ENCODE peak calls at places on chromosomes 13 and 19, in four cellular contexts. One of them, this sample, is unnamed.

GRCh38 chr19:45420871-45421270 is 2.8 kb downstream of the ERCC1 start:
- DNase-seq in iris pigment epithelial cell: no peak
- DNase-seq in left lung: no peak
- DNase-seq in germinal center: no peak
- DNase-seq in this sample: no peak

GRCh38 chr19:8935460-8935859 is 74.7 kb downstream of the MUC16 start:
- DNase-seq in iris pigment epithelial cell: peak; percentile 18
- DNase-seq in left lung: no peak
- DNase-seq in germinal center: no peak
- DNase-seq in this sample: no peak

GRCh38 chr13:40667622-40667978 is 1.2 kb upstream of the FOXO1 start:
- DNase-seq in iris pigment epithelial cell: no peak
- DNase-seq in left lung: no peak
- DNase-seq in germinal center: peak; percentile 43
- DNase-seq in this sample: no peak

GRCh38 chr19:29831686-29832085 is 19.9 kb downstream of the CCNE1 start:
- DNase-seq in iris pigment epithelial cell: no peak
- DNase-seq in left lung: no peak
- DNase-seq in germinal center: no peak
- DNase-seq in this sample: peak; percentile 2

GRCh38 chr19:51470966-51471365 is 7.4 kb upstream of the CEACAM18 start:
- DNase-seq in iris pigment epithelial cell: no peak
- DNase-seq in left lung: no peak
- DNase-seq in germinal center: no peak
- DNase-seq in this sample: no peak

GRCh38 chr19:8640402-8641004 is 10.1 kb downstream of the NFILZ start:
- DNase-seq in iris pigment epithelial cell: peak; percentile 64
- DNase-seq in left lung: peak; percentile 79
- DNase-seq in germinal center: no peak
- DNase-seq in this sample: peak; percentile 94

GRCh38 chr19:42465827-42466280 is 23.1 kb upstream of the CXCL17 start:
- DNase-seq in iris pigment epithelial cell: no peak
- DNase-seq in left lung: no peak
- DNase-seq in germinal center: peak; percentile 80
- DNase-seq in this sample: no peak

GRCh38 chr13:97848886-97849285 is 104.6 kb upstream of the IPO5 start:
- DNase-seq in iris pigment epithelial cell: no peak
- DNase-seq in left lung: no peak
- DNase-seq in germinal center: no peak
- DNase-seq in this sample: no peak

GRCh38 chr19:3606690-3607289 is at the start of gene TBXA2R:
- DNase-seq in iris pigment epithelial cell: peak; percentile 59
- DNase-seq in left lung: peak; percentile 72
- DNase-seq in germinal center: peak; percentile 64
- DNase-seq in this sample: no peak

GRCh38 chr13:102091231-102091630 is 310.6 kb downstream of the FGF14 start:
- DNase-seq in iris pigment epithelial cell: peak; percentile 4
- DNase-seq in left lung: no peak
- DNase-seq in germinal center: no peak
- DNase-seq in this sample: no peak

GRCh38 chr19:2260341-2260751 is 4.1 kb upstream of the JSRP1 start:
- DNase-seq in iris pigment epithelial cell: no peak
- DNase-seq in left lung: no peak
- DNase-seq in germinal center: no peak
- DNase-seq in this sample: no peak

GRCh38 chr13:25329706-25330105 is 28.3 kb downstream of the NUP58 start:
- DNase-seq in iris pigment epithelial cell: peak; percentile 76
- DNase-seq in left lung: no peak
- DNase-seq in germinal center: no peak
- DNase-seq in this sample: no peak

GRCh38 chr13:85386424-85386823 is 412.8 kb downstream of the SLITRK6 start:
- DNase-seq in iris pigment epithelial cell: peak; percentile 1
- DNase-seq in left lung: no peak
- DNase-seq in germinal center: no peak
- DNase-seq in this sample: no peak

GRCh38 chr13:110308377-110309158 is 1.5 kb downstream of the COL4A2 start:
- DNase-seq in iris pigment epithelial cell: peak; percentile 69
- DNase-seq in left lung: no peak
- DNase-seq in germinal center: no peak
- DNase-seq in this sample: no peak

GRCh38 chr13:112697756-112698655 is 8.2 kb downstream of the ATP11A start:
- DNase-seq in iris pigment epithelial cell: no peak
- DNase-seq in left lung: peak; percentile 32
- DNase-seq in germinal center: no peak
- DNase-seq in this sample: no peak

GRCh38 chr13:19633340-19634128 is at the start of gene MPHOSPH8:
- DNase-seq in iris pigment epithelial cell: peak; percentile 96
- DNase-seq in left lung: peak; percentile 95
- DNase-seq in germinal center: peak; percentile 97
- DNase-seq in this sample: peak; percentile 88

GRCh38 chr19:19410553-19411550 is 5.4 kb downstream of the GATAD2A start:
- DNase-seq in iris pigment epithelial cell: no peak
- DNase-seq in left lung: no peak
- DNase-seq in germinal center: no peak
- DNase-seq in this sample: no peak

GRCh38 chr19:53881482-53882390 is at the start of gene PRKCG:
- DNase-seq in iris pigment epithelial cell: no peak
- DNase-seq in left lung: no peak
- DNase-seq in germinal center: peak; percentile 42
- DNase-seq in this sample: no peak

GRCh38 chr13:99046851-99047250 is 69.0 kb upstream of the DOCK9 start:
- DNase-seq in iris pigment epithelial cell: no peak
- DNase-seq in left lung: no peak
- DNase-seq in germinal center: no peak
- DNase-seq in this sample: no peak

GRCh38 chr19:45130888-45131615 is 29.7 kb downstream of the NKPD1 start:
- DNase-seq in iris pigment epithelial cell: peak; percentile 15
- DNase-seq in left lung: no peak
- DNase-seq in germinal center: no peak
- DNase-seq in this sample: no peak

GRCh38 chr13:42876810-42877550 is 95.6 kb downstream of the FAM216B start:
- DNase-seq in iris pigment epithelial cell: peak; percentile 93
- DNase-seq in left lung: no peak
- DNase-seq in germinal center: no peak
- DNase-seq in this sample: no peak

GRCh38 chr13:94057618-94058017 is 421.9 kb downstream of the DCT start:
- DNase-seq in iris pigment epithelial cell: no peak
- DNase-seq in left lung: no peak
- DNase-seq in germinal center: no peak
- DNase-seq in this sample: no peak

GRCh38 chr13:43939149-43939548 is 59.4 kb downstream of the LACC1 start:
- DNase-seq in iris pigment epithelial cell: no peak
- DNase-seq in left lung: no peak
- DNase-seq in germinal center: no peak
- DNase-seq in this sample: no peak

GRCh38 chr19:43765109-43765876 is 10.5 kb upstream of the SMG9 start:
- DNase-seq in iris pigment epithelial cell: peak; percentile 98
- DNase-seq in left lung: peak; percentile 84
- DNase-seq in germinal center: no peak
- DNase-seq in this sample: peak; percentile 90

GRCh38 chr13:80603351-80603750 is 262.4 kb upstream of the SPRY2 start:
- DNase-seq in iris pigment epithelial cell: no peak
- DNase-seq in left lung: no peak
- DNase-seq in germinal center: no peak
- DNase-seq in this sample: no peak

GRCh38 chr13:112831196-112831595 is 137.8 kb upstream of the MCF2L start:
- DNase-seq in iris pigment epithelial cell: no peak
- DNase-seq in left lung: no peak
- DNase-seq in germinal center: no peak
- DNase-seq in this sample: no peak

GRCh38 chr13:85099245-85099644 is 700.0 kb downstream of the SLITRK6 start:
- DNase-seq in iris pigment epithelial cell: no peak
- DNase-seq in left lung: no peak
- DNase-seq in germinal center: no peak
- DNase-seq in this sample: no peak

GRCh38 chr19:53813996-53814395 is 10.1 kb downstream of the NLRP12 start:
- DNase-seq in iris pigment epithelial cell: peak; percentile 42
- DNase-seq in left lung: no peak
- DNase-seq in germinal center: no peak
- DNase-seq in this sample: no peak

GRCh38 chr13:49020940-49021548 is 45.3 kb downstream of the FNDC3A start:
- DNase-seq in iris pigment epithelial cell: peak; percentile 3
- DNase-seq in left lung: no peak
- DNase-seq in germinal center: no peak
- DNase-seq in this sample: no peak

GRCh38 chr13:50419466-50419865 is 404.2 kb downstream of the KCNRG start:
- DNase-seq in iris pigment epithelial cell: no peak
- DNase-seq in left lung: no peak
- DNase-seq in germinal center: no peak
- DNase-seq in this sample: no peak

GRCh38 chr19:9850235-9850959 is 15.3 kb downstream of the PIN1 start:
- DNase-seq in iris pigment epithelial cell: no peak
- DNase-seq in left lung: no peak
- DNase-seq in germinal center: no peak
- DNase-seq in this sample: no peak

GRCh38 chr13:99806671-99807070 is 164.9 kb downstream of the ZIC5 start:
- DNase-seq in iris pigment epithelial cell: no peak
- DNase-seq in left lung: no peak
- DNase-seq in germinal center: no peak
- DNase-seq in this sample: no peak

This sample was measured in CD14-positive monocyte.